ENCODE peak calls at places on chromosomes 13 and 19, in four cellular contexts. N, J, Z and G are unnamed samples.

GRCh38 chr19:19226204-19226603 is 14.4 kb downstream of the NCAN start:
- DNase-seq in J (no peak), Z (no peak), N (no peak), G (no peak)

GRCh38 chr13:77751513-77752456 is 54.3 kb downstream of the SLAIN1 start:
- DNase-seq in N (peak; percentile 38), J (no peak), Z (peak; percentile 41), G (no peak)

GRCh38 chr19:1027953-1028902 is 1.8 kb downstream of the CNN2 start:
- DNase-seq in Z (no peak), J (peak; percentile 88), N (peak; percentile 55), G (no peak)

GRCh38 chr19:16402076-16402475 is 69.7 kb downstream of the EPS15L1 start:
- DNase-seq in Z (no peak), N (no peak), J (no peak), G (no peak)

GRCh38 chr19:13848811-13849241 is 28.1 kb upstream of the NANOS3 start:
- DNase-seq in J (no peak), N (no peak), Z (no peak), G (no peak)

GRCh38 chr13:53126803-53127202 is 98.2 kb downstream of the OLFM4 start:
- DNase-seq in Z (no peak), J (no peak), N (no peak), G (no peak)

GRCh38 chr19:1252221-1252817 is 3.9 kb downstream of the MIDN start:
- DNase-seq in Z (no peak), J (peak; percentile 95), N (peak; percentile 59), G (peak; percentile 92)

GRCh38 chr19:45492627-45493470 is 4.0 kb downstream of the RTN2 start:
- DNase-seq in Z (peak; percentile 33), N (no peak), J (no peak), G (no peak)

GRCh38 chr19:16566161-16566560 is 6.1 kb downstream of the SLC35E1 start:
- DNase-seq in N (peak; percentile 73), J (no peak), Z (no peak), G (no peak)

GRCh38 chr13:30308548-30308947 is 1.2 kb upstream of the KATNAL1 start:
- DNase-seq in Z (no peak), N (no peak), J (no peak), G (no peak)

GRCh38 chr19:57527136-57527881 is at the start of gene ZNF549:
- DNase-seq in Z (peak; percentile 74), J (peak; percentile 92), N (peak; percentile 90), G (peak; percentile 92)

GRCh38 chr13:75250526-75251183 is 231.3 kb downstream of the TBC1D4 start:
- DNase-seq in N (no peak), J (no peak), Z (no peak), G (no peak)

GRCh38 chr13:39894586-39894985 is 239.1 kb downstream of the COG6 start:
- DNase-seq in Z (no peak), J (no peak), N (no peak), G (no peak)

GRCh38 chr13:34867590-34867989 is 74.5 kb upstream of the NBEA start:
- DNase-seq in N (no peak), J (no peak), Z (no peak), G (no peak)

GRCh38 chr13:79659161-79659560 is 178.2 kb downstream of the NDFIP2 start:
- DNase-seq in Z (peak; percentile 8), J (no peak), N (no peak), G (no peak)

GRCh38 chr13:74883834-74884233 is 598.1 kb downstream of the TBC1D4 start:
- DNase-seq in N (no peak), Z (no peak), J (no peak), G (no peak)

GRCh38 chr19:30335306-30335886 is 36.8 kb upstream of the ZNF536 start:
- DNase-seq in N (no peak), Z (no peak), J (peak; percentile 25), G (no peak)

GRCh38 chr19:48446579-48446978 is 796 bp downstream of the GRWD1 start:
- DNase-seq in J (no peak), N (no peak), Z (no peak), G (no peak)

GRCh38 chr13:109941221-109941620 is 154.8 kb upstream of the IRS2 start:
- DNase-seq in N (no peak), J (no peak), Z (no peak), G (no peak)

GRCh38 chr19:19544257-19545127 is 6.4 kb downstream of the CILP2 start:
- DNase-seq in J (no peak), Z (no peak), N (no peak), G (peak; percentile 60)

GRCh38 chr13:45219938-45220375 is 19.1 kb upstream of the KCTD4 start:
- DNase-seq in J (no peak), N (no peak), Z (no peak), G (no peak)

GRCh38 chr13:39281539-39282150 is 243.4 kb downstream of the NHLRC3 start:
- DNase-seq in J (no peak), Z (no peak), N (no peak), G (no peak)

GRCh38 chr19:53195265-53195879 is 2.2 kb upstream of the ZNF665 start:
- DNase-seq in N (peak; percentile 72), Z (peak; percentile 61), J (peak; percentile 80), G (no peak)

GRCh38 chr19:18742324-18742723 is 48.8 kb downstream of the COMP start:
- DNase-seq in J (no peak), Z (no peak), N (no peak), G (no peak)

GRCh38 chr19:17647071-17648020 is 40.8 kb downstream of the UNC13A start:
- DNase-seq in J (no peak), Z (no peak), N (no peak), G (no peak)

GRCh38 chr19:15128162-15128770 is 21.1 kb downstream of the SYDE1 start:
- DNase-seq in J (no peak), Z (no peak), N (no peak), G (no peak)

GRCh38 chr19:5585461-5586299 is 17.9 kb upstream of the TINCR start:
- DNase-seq in J (no peak), Z (no peak), N (peak; percentile 53), G (no peak)

GRCh38 chr19:58388175-58388526 is 1.1 kb downstream of the RPS5 start:
- DNase-seq in J (no peak), N (no peak), Z (no peak), G (no peak)

GRCh38 chr19:18304496-18305312 is 18.2 kb downstream of the LSM4 start:
- DNase-seq in J (peak; percentile 94), Z (peak; percentile 43), N (peak; percentile 89), G (no peak)

GRCh38 chr13:99721606-99722384 is 220.5 kb downstream of the TM9SF2 start:
- DNase-seq in Z (no peak), N (no peak), J (no peak), G (no peak)

GRCh38 chr19:50777830-50778303 is 7.6 kb downstream of the GPR32 start:
- DNase-seq in N (no peak), Z (peak; percentile 18), J (no peak), G (no peak)

GRCh38 chr19:35557539-35558399 is 5.7 kb downstream of the ATP4A start:
- DNase-seq in N (peak; percentile 45), J (no peak), Z (peak; percentile 84), G (peak; percentile 76)

GRCh38 chr13:83499286-83499685 is 383.0 kb downstream of the SLITRK1 start:
- DNase-seq in Z (no peak), N (no peak), J (no peak), G (no peak)

GRCh38 chr19:1027020-1027952 is 878 bp downstream of the CNN2 start:
- DNase-seq in Z (no peak), J (no peak), N (peak; percentile 38), G (no peak)

GRCh38 chr19:1465191-1466016 is 13.6 kb downstream of the C19orf25 start:
- DNase-seq in N (peak; percentile 46), Z (no peak), J (no peak), G (no peak)

GRCh38 chr13:23159587-23160240 is 21.1 kb upstream of the SGCG start:
- DNase-seq in N (no peak), Z (peak; percentile 17), J (no peak), G (no peak)

GRCh38 chr13:47111499-47111898 is 214.6 kb upstream of the HTR2A start:
- DNase-seq in Z (no peak), J (no peak), N (no peak), G (no peak)